ENCODE peak calls at places on chromosomes 1 and 21, in four cellular contexts. G is bronchial epithelial cell, N is Right ventricle myocardium superior, F is HFFc6. S is an unnamed sample.

GRCh38 chr1:2407166-2407990 is 5.0 kb downstream of the PEX10 start:
- DNase-seq in N (no peak), G (no peak), F (no peak), S (no peak)

GRCh38 chr1:155176544-155177071 is 3.0 kb downstream of the TRIM46 start:
- DNase-seq in N (peak), F (peak), G (peak), S (peak)

GRCh38 chr1:3697104-3697503 is 44.8 kb downstream of the TP73 start:
- DNase-seq in F (no peak), N (no peak), G (no peak), S (no peak)

GRCh38 chr1:116666747-116667576 is 571 bp downstream of the IGSF3 start:
- DNase-seq in G (no peak), F (no peak), N (no peak), S (peak)

GRCh38 chr1:54611621-54612020 is 11.7 kb downstream of the FAM151A start:
- DNase-seq in N (no peak), F (no peak), G (no peak), S (no peak)

GRCh38 chr1:50774759-50775351 is 185.2 kb downstream of the FAF1 start:
- DNase-seq in F (peak), G (peak), N (no peak), S (peak)

GRCh38 chr1:70840260-70840953 is 207.2 kb downstream of the PTGER3 start:
- DNase-seq in N (no peak), F (peak), G (no peak), S (peak)

GRCh38 chr21:39845581-39846130 is 21.6 kb upstream of the PCP4 start:
- DNase-seq in G (no peak), N (no peak), F (peak), S (peak)

GRCh38 chr1:106986603-106987002 is 69.9 kb upstream of the PRMT6 start:
- DNase-seq in N (no peak), F (no peak), G (no peak), S (no peak)

GRCh38 chr1:92985101-92985500 is 23.8 kb upstream of the DIPK1A start:
- DNase-seq in N (no peak), G (no peak), F (no peak), S (no peak)

GRCh38 chr1:243287652-243288051 is 31.8 kb downstream of the SDCCAG8 start:
- DNase-seq in N (no peak), G (peak), F (peak), S (peak)

GRCh38 chr21:14916676-14917141 is 148.1 kb downstream of the NRIP1 start:
- DNase-seq in G (peak), N (no peak), F (no peak), S (no peak)

GRCh38 chr1:214550339-214551051 is 907 bp downstream of the PTPN14 start:
- DNase-seq in G (no peak), F (no peak), N (no peak), S (no peak)

GRCh38 chr1:248622491-248623106 is 12.3 kb downstream of the OR2T11 start:
- DNase-seq in N (no peak), F (peak), G (peak), S (peak)

GRCh38 chr1:113390871-113391642 is 742 bp downstream of the MAGI3 start:
- DNase-seq in G (no peak), F (peak), N (peak), S (peak)

S was measured in kidney tubule cell.